ENCODE peak calls at places on chromosomes 3 and 15, in four cellular contexts. One of them, this sample, is unnamed.

GRCh38 chr3:71392277-71392676 is 191.3 kb downstream of the FOXP1 start:
- DNase-seq in SK-N-SH: no peak
- DNase-seq in K562: no peak
- DNase-seq in GM12878: no peak
- DNase-seq in this sample: no peak

GRCh38 chr3:119257111-119257510 is 16.4 kb upstream of the B4GALT4 start:
- DNase-seq in SK-N-SH: no peak
- DNase-seq in K562: no peak
- DNase-seq in GM12878: no peak
- DNase-seq in this sample: no peak

GRCh38 chr3:127651516-127652172 is 21.1 kb upstream of the ABTB1 start:
- DNase-seq in SK-N-SH: no peak
- DNase-seq in K562: no peak
- DNase-seq in GM12878: no peak
- DNase-seq in this sample: no peak

GRCh38 chr3:117719316-117719926 is 1009.8 kb downstream of the TUSC7 start:
- DNase-seq in SK-N-SH: peak
- DNase-seq in K562: peak
- DNase-seq in GM12878: no peak
- DNase-seq in this sample: peak

GRCh38 chr15:91790826-91791225 is 62.7 kb upstream of the SLCO3A1 start:
- DNase-seq in SK-N-SH: no peak
- DNase-seq in K562: no peak
- DNase-seq in GM12878: no peak
- DNase-seq in this sample: no peak

GRCh38 chr3:172559029-172559428 is 35.8 kb upstream of the TNFSF10 start:
- DNase-seq in SK-N-SH: no peak
- DNase-seq in K562: no peak
- DNase-seq in GM12878: no peak
- DNase-seq in this sample: no peak

GRCh38 chr3:150925751-150926201 is 20.5 kb upstream of the MINDY4B start:
- DNase-seq in SK-N-SH: peak
- DNase-seq in K562: peak
- DNase-seq in GM12878: no peak
- DNase-seq in this sample: peak

GRCh38 chr3:50665603-50666115 is 9.1 kb upstream of the DOCK3 start:
- DNase-seq in SK-N-SH: no peak
- DNase-seq in K562: no peak
- DNase-seq in GM12878: no peak
- DNase-seq in this sample: no peak

GRCh38 chr15:41903782-41904181 is 9.9 kb upstream of the SPTBN5 start:
- DNase-seq in SK-N-SH: no peak
- DNase-seq in K562: no peak
- DNase-seq in GM12878: no peak
- DNase-seq in this sample: no peak

GRCh38 chr3:57852896-57853295 is 96.8 kb downstream of the SLMAP start:
- DNase-seq in SK-N-SH: peak
- DNase-seq in K562: no peak
- DNase-seq in GM12878: no peak
- DNase-seq in this sample: peak

GRCh38 chr15:45393851-45394250 is 15.5 kb upstream of the GATM start:
- DNase-seq in SK-N-SH: no peak
- DNase-seq in K562: no peak
- DNase-seq in GM12878: no peak
- DNase-seq in this sample: peak

GRCh38 chr15:51144021-51144532 is 49.4 kb upstream of the TNFAIP8L3 start:
- DNase-seq in SK-N-SH: no peak
- DNase-seq in K562: peak
- DNase-seq in GM12878: no peak
- DNase-seq in this sample: no peak

GRCh38 chr3:104460477-104461406 is 906.0 kb upstream of the ALCAM start:
- DNase-seq in SK-N-SH: no peak
- DNase-seq in K562: no peak
- DNase-seq in GM12878: peak
- DNase-seq in this sample: no peak

GRCh38 chr3:12465826-12466225 is 18.5 kb upstream of the TSEN2 start:
- DNase-seq in SK-N-SH: no peak
- DNase-seq in K562: no peak
- DNase-seq in GM12878: no peak
- DNase-seq in this sample: no peak

GRCh38 chr15:57654136-57654845 is 52.2 kb upstream of the POLR2M start:
- DNase-seq in SK-N-SH: no peak
- DNase-seq in K562: no peak
- DNase-seq in GM12878: no peak
- DNase-seq in this sample: no peak

GRCh38 chr3:294096-294495 is 97.5 kb downstream of the CHL1 start:
- DNase-seq in SK-N-SH: no peak
- DNase-seq in K562: no peak
- DNase-seq in GM12878: no peak
- DNase-seq in this sample: no peak

GRCh38 chr15:48748535-48748934 is 62.3 kb downstream of the CEP152 start:
- DNase-seq in SK-N-SH: no peak
- DNase-seq in K562: no peak
- DNase-seq in GM12878: no peak
- DNase-seq in this sample: no peak
- TF ChIP-seq FOXM1 in SK-N-SH: no peak
- TF ChIP-seq FOXM1 in K562: no peak
- TF ChIP-seq FOXM1 in GM12878: no peak
- TF ChIP-seq FOXM1 in this sample: no peak

GRCh38 chr3:102630531-102630930 is 195.7 kb downstream of the ZPLD1 start:
- DNase-seq in SK-N-SH: no peak
- DNase-seq in K562: no peak
- DNase-seq in GM12878: no peak
- DNase-seq in this sample: no peak
- TF ChIP-seq MAX in SK-N-SH: no peak
- TF ChIP-seq MAX in K562: no peak
- TF ChIP-seq MAX in GM12878: no peak
- TF ChIP-seq MAX in this sample: no peak

DNA sequence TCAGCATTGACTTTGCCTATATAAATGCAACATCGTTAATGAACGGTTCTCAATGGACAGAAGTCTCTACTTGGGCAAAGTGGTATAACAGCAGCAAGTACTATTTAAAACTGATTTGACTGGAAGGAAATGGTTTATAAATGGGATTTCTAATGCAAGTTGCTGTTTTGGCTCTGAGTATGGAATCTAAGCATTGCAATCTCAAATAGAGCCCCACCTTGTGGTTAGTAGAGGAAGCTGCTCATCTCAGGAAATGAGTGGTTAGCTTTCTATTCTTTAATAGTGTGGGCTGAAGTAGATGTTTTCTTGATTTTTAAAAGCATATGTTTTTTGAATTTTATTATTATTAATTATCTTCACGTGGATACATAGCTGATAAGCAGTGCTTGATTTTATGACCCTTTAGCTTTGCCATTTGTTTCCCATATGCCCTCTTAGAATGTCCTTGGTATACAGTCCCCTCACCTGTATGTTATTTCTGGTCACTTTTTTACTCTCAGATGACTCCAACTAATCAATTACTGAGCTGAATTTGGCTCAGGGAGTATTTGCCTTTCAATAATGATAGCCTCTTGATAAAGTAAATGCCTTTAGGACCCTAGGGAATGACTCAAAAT is 67.1 kb downstream of the OXSM start:
- DNase-seq in SK-N-SH: peak
- DNase-seq in K562: peak
- DNase-seq in GM12878: no peak
- DNase-seq in this sample: peak
- TF ChIP-seq FOXM1 in SK-N-SH: no peak
- TF ChIP-seq FOXM1 in K562: no peak
- TF ChIP-seq FOXM1 in GM12878: no peak
- TF ChIP-seq FOXM1 in this sample: no peak

GRCh38 chr3:61828158-61828874 is 266.9 kb downstream of the PTPRG start:
- DNase-seq in SK-N-SH: no peak
- DNase-seq in K562: no peak
- DNase-seq in GM12878: no peak
- DNase-seq in this sample: no peak
- TF ChIP-seq MAX in SK-N-SH: no peak
- TF ChIP-seq MAX in K562: no peak
- TF ChIP-seq MAX in GM12878: no peak
- TF ChIP-seq MAX in this sample: no peak

This sample was measured in HepG2.